ENCODE peak calls at places on chromosomes 7 and 10, in eight cellular contexts. K is spleen, H is stomach, U is H54, B is ovary, Q is HepG2, F is tibial nerve, M is suprapubic skin. G is an unnamed sample.

GRCh38 chr7:38438938-38439337 is 165.5 kb upstream of the TARP start:
- DNase-seq in K (no peak), H (no peak), U (no peak), B (no peak), Q (no peak), F (no peak), M (no peak), G (no peak)

GRCh38 chr7:132406039-132406438 is 170.2 kb downstream of the PLXNA4 start:
- DNase-seq in K (no peak), H (no peak), U (no peak), B (no peak), Q (no peak), F (no peak), M (no peak), G (no peak)

GRCh38 chr10:52755297-52756062 is 17.1 kb downstream of the MBL2 start:
- DNase-seq in K (no peak), H (no peak), U (no peak), B (no peak), Q (peak; percentile 89), F (peak; percentile 18), M (no peak), G (peak; percentile 27)

GRCh38 chr10:110985497-110986270 is 66.3 kb downstream of the SHOC2 start:
- DNase-seq in K (no peak), H (no peak), U (no peak), B (no peak), Q (no peak), F (no peak), M (no peak), G (no peak)

GRCh38 chr10:8054498-8055407 is at the start of gene GATA3:
- DNase-seq in K (peak; percentile 92), H (peak; percentile 64), U (peak; percentile 59), B (no peak), Q (no peak), F (no peak), M (no peak), G (peak; percentile 52)

GRCh38 chr10:88161070-88161469 is 297.6 kb downstream of the PTEN start:
- DNase-seq in K (no peak), H (no peak), U (no peak), B (no peak), Q (no peak), F (no peak), M (no peak), G (no peak)

GRCh38 chr10:9922123-9922685 is 1095.5 kb upstream of the CELF2 start:
- DNase-seq in K (no peak), H (no peak), U (no peak), B (no peak), Q (no peak), F (no peak), M (no peak), G (no peak)

GRCh38 chr10:130498042-130498441 is 361.9 kb downstream of the GLRX3 start:
- DNase-seq in K (no peak), H (no peak), U (no peak), B (no peak), Q (no peak), F (no peak), M (peak; percentile 67), G (no peak)

GRCh38 chr7:2522780-2523433 is 3.3 kb downstream of the LFNG start:
- DNase-seq in K (no peak), H (no peak), U (peak; percentile 97), B (no peak), Q (peak; percentile 71), F (no peak), M (no peak), G (no peak)

GRCh38 chr10:79049931-79050895 is 18.6 kb upstream of the ZMIZ1 start:
- DNase-seq in K (peak; percentile 50), H (no peak), U (no peak), B (peak; percentile 16), Q (no peak), F (no peak), M (peak; percentile 64), G (peak; percentile 45)

GRCh38 chr10:35336921-35337741 is 822 bp downstream of the CCNY start:
- DNase-seq in K (peak; percentile 91), H (peak; percentile 47), U (no peak), B (peak; percentile 65), Q (peak; percentile 16), F (no peak), M (peak; percentile 82), G (peak; percentile 66)

GRCh38 chr10:30463944-30464451 is 30.0 kb downstream of the MAP3K8 start:
- DNase-seq in K (no peak), H (no peak), U (no peak), B (no peak), Q (no peak), F (no peak), M (no peak), G (no peak)

GRCh38 chr7:108284349-108285017 is 154.3 kb upstream of the LAMB4 start:
- DNase-seq in K (no peak), H (no peak), U (no peak), B (no peak), Q (no peak), F (no peak), M (no peak), G (no peak)

GRCh38 chr7:155972651-155973349 is 160.5 kb upstream of the SHH start:
- DNase-seq in K (peak; percentile 55), H (no peak), U (no peak), B (no peak), Q (no peak), F (no peak), M (peak; percentile 57), G (no peak)

GRCh38 chr7:135257790-135258189 is 24.2 kb downstream of the STRA8 start:
- DNase-seq in K (no peak), H (no peak), U (no peak), B (no peak), Q (peak; percentile 79), F (no peak), M (no peak), G (no peak)

GRCh38 chr7:121395961-121396757 is at the start of gene FAM3C:
- DNase-seq in K (peak; percentile 96), H (peak; percentile 92), U (peak; percentile 70), B (peak; percentile 96), Q (peak; percentile 81), F (peak; percentile 76), M (peak; percentile 93), G (peak; percentile 92)

GRCh38 chr7:26691886-26692285 is 172.5 kb downstream of the SKAP2 start:
- DNase-seq in K (no peak), H (no peak), U (no peak), B (no peak), Q (no peak), F (no peak), M (no peak), G (no peak)

GRCh38 chr7:73717991-73718405 is 1.5 kb downstream of the STX1A start:
- DNase-seq in K (peak; percentile 83), H (no peak), U (peak; percentile 73), B (no peak), Q (no peak), F (no peak), M (no peak), G (no peak)

GRCh38 chr7:73719806-73720169 is 319 bp upstream of the STX1A start:
- DNase-seq in K (no peak), H (no peak), U (no peak), B (no peak), Q (no peak), F (no peak), M (no peak), G (no peak)

GRCh38 chr7:73718438-73718881 is 1.0 kb downstream of the STX1A start:
- DNase-seq in K (no peak), H (no peak), U (no peak), B (no peak), Q (no peak), F (no peak), M (no peak), G (no peak)

GRCh38 chr7:73717025-73717807 is 2.3 kb downstream of the STX1A start:
- DNase-seq in K (no peak), H (no peak), U (no peak), B (no peak), Q (no peak), F (no peak), M (no peak), G (no peak)

GRCh38 chr7:73718905-73719805 is at the start of gene STX1A:
- DNase-seq in K (peak; percentile 93), H (peak; percentile 77), U (peak; percentile 75), B (peak; percentile 82), Q (peak; percentile 40), F (no peak), M (no peak), G (peak; percentile 55)
- TF ChIP-seq POLR2A in K (no peak), H (no peak), U (peak; percentile 82), B (no peak), Q (no peak), F (no peak), M (no peak), G (no peak)

GRCh38 chr10:95907454-95908253 is at the start of gene CC2D2B:
- DNase-seq in K (peak; percentile 94), H (peak; percentile 84), U (peak; percentile 86), B (peak; percentile 86), Q (peak; percentile 66), F (peak; percentile 65), M (peak; percentile 91), G (peak; percentile 84)
- TF ChIP-seq POLR2A in K (no peak), H (no peak), U (peak; percentile 55), B (no peak), Q (no peak), F (no peak), M (no peak), G (peak; percentile 48)

GRCh38 chr10:69332278-69333010 is 54.1 kb downstream of the HK1 start:
- DNase-seq in K (peak; percentile 29), H (peak; percentile 54), U (no peak), B (no peak), Q (no peak), F (no peak), M (no peak), G (peak; percentile 49)

GRCh38 chr10:69335613-69336012 is 57.3 kb downstream of the HK1 start:
- DNase-seq in K (no peak), H (no peak), U (no peak), B (no peak), Q (no peak), F (no peak), M (no peak), G (no peak)

GRCh38 chr10:69333205-69333604 is 54.9 kb downstream of the HK1 start:
- DNase-seq in K (no peak), H (peak; percentile 84), U (no peak), B (no peak), Q (no peak), F (no peak), M (peak; percentile 62), G (no peak)

GRCh38 chr10:69335063-69335587 is 56.8 kb downstream of the HK1 start:
- DNase-seq in K (peak; percentile 87), H (no peak), U (no peak), B (peak; percentile 77), Q (no peak), F (no peak), M (peak; percentile 77), G (peak; percentile 49)

GRCh38 chr10:69334258-69335062 is 56.2 kb downstream of the HK1 start:
- DNase-seq in K (no peak), H (no peak), U (no peak), B (no peak), Q (no peak), F (no peak), M (peak; percentile 57), G (peak; percentile 89)
- TF ChIP-seq POLR2A in K (no peak), H (no peak), U (no peak), B (no peak), Q (no peak), F (no peak), M (no peak), G (peak; percentile 65)

DNA sequence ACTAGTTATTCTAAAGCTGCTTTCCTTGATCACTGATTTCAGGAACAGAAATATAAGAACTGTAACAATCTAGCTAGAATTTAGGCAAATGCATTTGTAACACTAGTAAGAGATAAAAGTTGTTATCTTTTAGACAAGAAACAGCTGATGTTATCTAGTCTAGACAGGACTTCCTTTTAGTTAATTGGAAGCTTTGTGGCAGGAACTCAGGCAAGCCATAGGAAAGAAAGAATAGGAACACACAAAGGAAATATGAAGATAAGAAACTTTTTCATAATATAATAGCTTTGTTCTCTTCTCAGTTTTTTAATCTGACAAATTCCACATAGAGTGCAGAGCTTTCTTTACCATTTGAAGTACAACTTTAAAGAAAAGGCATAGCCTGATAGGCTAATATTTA is 59.0 kb upstream of the AGR3 start:
- DNase-seq in K (no peak), H (no peak), U (no peak), B (no peak), Q (no peak), F (no peak), M (no peak), G (no peak)
- TF ChIP-seq POLR2A in K (no peak), H (no peak), U (no peak), B (no peak), Q (no peak), F (no peak), M (no peak), G (no peak)

G was measured in erythroblast.